ENCODE peak calls at places on chromosome 2, in six cellular contexts. One of them, this sample, is unnamed.

GRCh38 chr2:162073776-162074578 is at the start of gene DPP4:
- DNase-seq in nephron progenitor cell: peak; percentile 71
- DNase-seq in PC-9: no peak
- DNase-seq in endodermal cell: peak; percentile 83
- DNase-seq in A549: peak; percentile 32
- DNase-seq in GM12878: no peak
- DNase-seq in this sample: peak; percentile 31

GRCh38 chr2:190382851-190383250 is 25.3 kb upstream of the MFSD6 start:
- DNase-seq in nephron progenitor cell: no peak
- DNase-seq in endodermal cell: no peak
- DNase-seq in GM12878: peak; percentile 43
- DNase-seq in PC-9: peak; percentile 17
- DNase-seq in A549: peak; percentile 40
- DNase-seq in this sample: no peak

GRCh38 chr2:120526997-120527945 is 181.3 kb downstream of the INHBB start:
- DNase-seq in GM12878: no peak
- DNase-seq in endodermal cell: no peak
- DNase-seq in PC-9: no peak
- DNase-seq in nephron progenitor cell: no peak
- DNase-seq in A549: no peak
- DNase-seq in this sample: no peak

GRCh38 chr2:95526360-95527341 is 42.1 kb upstream of the TRIM43B start:
- DNase-seq in GM12878: peak; percentile 20
- DNase-seq in nephron progenitor cell: no peak
- DNase-seq in PC-9: peak; percentile 81
- DNase-seq in A549: peak; percentile 6
- DNase-seq in endodermal cell: no peak
- DNase-seq in this sample: peak; percentile 68

GRCh38 chr2:15866563-15867193 is 73.7 kb upstream of the MYCN start:
- DNase-seq in GM12878: no peak
- DNase-seq in PC-9: no peak
- DNase-seq in A549: no peak
- DNase-seq in nephron progenitor cell: no peak
- DNase-seq in endodermal cell: no peak
- DNase-seq in this sample: no peak

GRCh38 chr2:160109939-160110673 is 47.7 kb upstream of the PLA2R1 start:
- DNase-seq in GM12878: no peak
- DNase-seq in nephron progenitor cell: peak; percentile 67
- DNase-seq in A549: peak; percentile 35
- DNase-seq in PC-9: peak; percentile 46
- DNase-seq in endodermal cell: peak; percentile 80
- DNase-seq in this sample: peak; percentile 70

GRCh38 chr2:58240595-58240937 is 559 bp downstream of the FANCL start:
- DNase-seq in GM12878: no peak
- DNase-seq in A549: peak; percentile 11
- DNase-seq in nephron progenitor cell: no peak
- DNase-seq in endodermal cell: no peak
- DNase-seq in PC-9: no peak
- DNase-seq in this sample: no peak

GRCh38 chr2:215441560-215442391 is 5.9 kb upstream of the FN1 start:
- DNase-seq in A549: no peak
- DNase-seq in nephron progenitor cell: no peak
- DNase-seq in PC-9: no peak
- DNase-seq in endodermal cell: no peak
- DNase-seq in GM12878: no peak
- DNase-seq in this sample: no peak

GRCh38 chr2:88345842-88346241 is 106.7 kb downstream of the FOXI3 start:
- DNase-seq in A549: no peak
- DNase-seq in GM12878: no peak
- DNase-seq in nephron progenitor cell: no peak
- DNase-seq in endodermal cell: no peak
- DNase-seq in PC-9: no peak
- DNase-seq in this sample: no peak

GRCh38 chr2:3479430-3480320 is 39.7 kb downstream of the ADI1 start:
- DNase-seq in GM12878: no peak
- DNase-seq in A549: no peak
- DNase-seq in nephron progenitor cell: no peak
- DNase-seq in PC-9: no peak
- DNase-seq in endodermal cell: no peak
- DNase-seq in this sample: no peak

GRCh38 chr2:169933124-169933711 is 106.0 kb downstream of the UBR3 start:
- DNase-seq in nephron progenitor cell: no peak
- DNase-seq in PC-9: no peak
- DNase-seq in endodermal cell: no peak
- DNase-seq in A549: peak; percentile 22
- DNase-seq in GM12878: no peak
- DNase-seq in this sample: no peak

GRCh38 chr2:29821591-29821990 is 99.8 kb downstream of the ALK start:
- DNase-seq in PC-9: no peak
- DNase-seq in GM12878: no peak
- DNase-seq in A549: no peak
- DNase-seq in nephron progenitor cell: no peak
- DNase-seq in endodermal cell: no peak
- DNase-seq in this sample: no peak

GRCh38 chr2:236951830-236952475 is 133.7 kb upstream of the COPS8 start:
- DNase-seq in endodermal cell: peak; percentile 23
- DNase-seq in A549: no peak
- DNase-seq in nephron progenitor cell: no peak
- DNase-seq in PC-9: no peak
- DNase-seq in GM12878: no peak
- DNase-seq in this sample: no peak

GRCh38 chr2:137117385-137117784 is 352.0 kb downstream of the THSD7B start:
- DNase-seq in nephron progenitor cell: no peak
- DNase-seq in A549: no peak
- DNase-seq in GM12878: no peak
- DNase-seq in PC-9: no peak
- DNase-seq in endodermal cell: no peak
- DNase-seq in this sample: no peak

GRCh38 chr2:11701831-11702301 is 31.9 kb upstream of the NTSR2 start:
- DNase-seq in PC-9: no peak
- DNase-seq in endodermal cell: no peak
- DNase-seq in GM12878: peak; percentile 13
- DNase-seq in A549: no peak
- DNase-seq in nephron progenitor cell: no peak
- DNase-seq in this sample: no peak

GRCh38 chr2:9538000-9538507 is 17.6 kb downstream of the ADAM17 start:
- DNase-seq in endodermal cell: no peak
- DNase-seq in PC-9: no peak
- DNase-seq in GM12878: no peak
- DNase-seq in A549: peak; percentile 47
- DNase-seq in nephron progenitor cell: no peak
- DNase-seq in this sample: no peak

GRCh38 chr2:220277445-220277960 is 650.1 kb downstream of the SLC4A3 start:
- DNase-seq in A549: peak; percentile 71
- DNase-seq in PC-9: peak; percentile 21
- DNase-seq in nephron progenitor cell: no peak
- DNase-seq in endodermal cell: no peak
- DNase-seq in GM12878: no peak
- DNase-seq in this sample: no peak

GRCh38 chr2:187580462-187581124 is 26.4 kb upstream of the TFPI start:
- DNase-seq in endodermal cell: no peak
- DNase-seq in nephron progenitor cell: no peak
- DNase-seq in A549: peak; percentile 7
- DNase-seq in GM12878: no peak
- DNase-seq in PC-9: no peak
- DNase-seq in this sample: no peak

GRCh38 chr2:19746137-19746585 is 155.6 kb downstream of the TTC32 start:
- DNase-seq in nephron progenitor cell: no peak
- DNase-seq in A549: no peak
- DNase-seq in endodermal cell: no peak
- DNase-seq in PC-9: no peak
- DNase-seq in GM12878: no peak
- DNase-seq in this sample: no peak

GRCh38 chr2:63613391-63613901 is 24.7 kb downstream of the MDH1 start:
- DNase-seq in endodermal cell: peak; percentile 53
- DNase-seq in nephron progenitor cell: no peak
- DNase-seq in GM12878: no peak
- DNase-seq in A549: no peak
- DNase-seq in PC-9: no peak
- DNase-seq in this sample: no peak

GRCh38 chr2:161839931-161840330 is 215.7 kb downstream of the SLC4A10 start:
- DNase-seq in PC-9: no peak
- DNase-seq in A549: no peak
- DNase-seq in nephron progenitor cell: no peak
- DNase-seq in endodermal cell: no peak
- DNase-seq in GM12878: no peak
- DNase-seq in this sample: no peak

GRCh38 chr2:240149943-240150784 is 9.7 kb upstream of the OTOS start:
- DNase-seq in PC-9: peak; percentile 72
- DNase-seq in endodermal cell: peak; percentile 92
- DNase-seq in GM12878: no peak
- DNase-seq in nephron progenitor cell: peak; percentile 73
- DNase-seq in A549: peak; percentile 71
- DNase-seq in this sample: peak; percentile 69

GRCh38 chr2:85933753-85934594 is 45.2 kb upstream of the ST3GAL5 start:
- DNase-seq in PC-9: peak; percentile 27
- DNase-seq in nephron progenitor cell: no peak
- DNase-seq in GM12878: no peak
- DNase-seq in endodermal cell: no peak
- DNase-seq in A549: no peak
- DNase-seq in this sample: no peak

GRCh38 chr2:168278424-168278888 is 31.1 kb upstream of the STK39 start:
- DNase-seq in A549: no peak
- DNase-seq in endodermal cell: peak; percentile 63
- DNase-seq in PC-9: no peak
- DNase-seq in GM12878: no peak
- DNase-seq in nephron progenitor cell: no peak
- DNase-seq in this sample: no peak

DNA sequence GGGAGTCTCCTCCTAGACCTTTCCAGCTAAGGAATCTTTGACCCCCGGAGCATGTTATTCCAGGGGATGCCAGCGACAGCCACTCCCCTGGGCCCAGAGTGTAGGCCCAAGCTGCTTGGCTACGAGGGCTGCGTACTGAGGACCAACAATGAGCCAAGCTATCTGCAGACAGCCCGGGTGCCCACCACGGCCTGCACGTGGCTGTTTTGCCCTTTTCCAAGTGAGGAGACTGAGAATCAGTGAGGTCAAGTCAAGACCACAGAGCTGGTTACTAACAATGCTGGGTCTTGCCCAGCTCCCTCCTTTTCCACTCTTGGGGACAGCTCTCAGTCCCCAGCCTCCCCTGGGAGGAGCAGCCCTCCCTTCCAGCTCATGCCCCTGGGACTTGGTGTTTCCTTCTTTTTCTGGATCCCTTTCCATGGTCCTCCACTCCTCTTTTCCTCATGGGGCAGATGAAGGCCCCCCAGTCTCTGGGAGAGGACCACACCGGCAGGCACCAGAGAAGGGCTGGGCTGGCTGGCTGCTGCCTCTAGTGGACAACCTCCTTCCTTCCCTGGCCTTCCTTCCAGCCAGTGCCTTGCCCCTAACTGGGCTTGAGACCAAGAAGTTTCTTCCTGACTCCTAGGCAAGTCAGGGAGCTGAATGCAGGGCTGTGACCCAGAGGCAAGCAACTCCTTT is 550 bp upstream of the MALL start:
- DNase-seq in endodermal cell: peak; percentile 85
- DNase-seq in A549: peak; percentile 73
- DNase-seq in PC-9: peak; percentile 40
- DNase-seq in GM12878: no peak
- DNase-seq in nephron progenitor cell: peak; percentile 33
- DNase-seq in this sample: peak; percentile 40
- TF ChIP-seq CTCF in endodermal cell: peak; percentile 78
- TF ChIP-seq CTCF in A549: peak; percentile 65
- TF ChIP-seq CTCF in PC-9: peak; percentile 67
- TF ChIP-seq CTCF in GM12878: peak; percentile 3
- TF ChIP-seq CTCF in nephron progenitor cell: peak; percentile 43
- TF ChIP-seq CTCF in this sample: no peak

DNA sequence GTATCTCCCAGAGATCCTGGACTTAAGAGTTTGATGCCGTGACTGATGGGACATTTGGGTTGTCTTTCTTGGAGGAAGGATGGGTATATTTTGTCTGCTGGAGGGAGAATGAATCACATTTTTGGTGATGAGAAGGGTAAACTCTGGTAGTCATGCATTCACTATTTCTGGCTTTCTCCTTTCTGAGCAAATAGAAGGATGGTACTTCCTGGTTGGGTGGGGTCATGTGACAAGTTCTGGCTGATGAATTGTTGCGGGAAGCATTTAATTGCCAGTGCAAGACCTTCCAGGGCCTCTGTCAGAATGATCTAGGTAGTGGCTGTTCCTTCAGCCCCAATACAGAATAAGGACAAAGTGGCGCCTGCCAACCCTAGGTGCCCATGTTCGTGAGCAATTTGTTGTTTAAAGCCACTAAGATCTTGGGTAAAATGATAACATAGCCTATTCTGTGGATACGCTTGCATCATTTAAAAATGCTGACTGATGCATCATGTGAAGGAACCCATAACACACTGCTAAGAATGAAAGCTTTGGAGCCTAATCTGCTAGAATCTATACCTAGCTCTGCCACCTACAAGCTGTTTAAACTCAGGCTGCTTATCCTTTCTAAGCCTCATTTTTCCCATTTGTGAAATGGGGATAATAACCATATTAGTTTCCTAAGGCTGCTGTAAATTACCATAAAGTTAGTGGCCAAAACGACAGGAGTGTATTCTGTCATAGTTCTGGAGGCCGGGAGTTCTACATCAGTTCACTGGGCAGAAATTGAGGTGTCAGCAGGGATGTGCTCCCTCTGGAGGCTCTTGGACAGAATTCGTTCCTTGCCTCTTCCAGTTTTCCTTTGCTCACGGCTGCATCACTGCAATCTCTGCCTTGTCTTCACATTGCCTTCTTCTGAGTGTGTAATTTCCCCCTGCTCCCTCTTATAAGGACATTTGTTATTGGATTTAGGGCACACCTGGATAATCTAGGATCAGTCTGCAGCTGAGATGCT is 281.3 kb downstream of the AGPS start:
- DNase-seq in PC-9: no peak
- DNase-seq in GM12878: no peak
- DNase-seq in nephron progenitor cell: no peak
- DNase-seq in endodermal cell: no peak
- DNase-seq in A549: no peak
- DNase-seq in this sample: no peak
- TF ChIP-seq CTCF in PC-9: peak; percentile 43
- TF ChIP-seq CTCF in GM12878: no peak
- TF ChIP-seq CTCF in nephron progenitor cell: no peak
- TF ChIP-seq CTCF in endodermal cell: peak; percentile 59
- TF ChIP-seq CTCF in A549: no peak
- TF ChIP-seq CTCF in this sample: no peak

GRCh38 chr2:128809256-128809636 is 490.6 kb upstream of the HS6ST1 start:
- DNase-seq in nephron progenitor cell: no peak
- DNase-seq in endodermal cell: no peak
- DNase-seq in PC-9: no peak
- DNase-seq in A549: no peak
- DNase-seq in GM12878: no peak
- DNase-seq in this sample: no peak
- TF ChIP-seq CTCF in nephron progenitor cell: no peak
- TF ChIP-seq CTCF in endodermal cell: no peak
- TF ChIP-seq CTCF in PC-9: no peak
- TF ChIP-seq CTCF in A549: no peak
- TF ChIP-seq CTCF in GM12878: no peak
- TF ChIP-seq CTCF in this sample: no peak

GRCh38 chr2:128494640-128495321 is 176.1 kb upstream of the HS6ST1 start:
- DNase-seq in GM12878: no peak
- DNase-seq in endodermal cell: peak; percentile 33
- DNase-seq in nephron progenitor cell: no peak
- DNase-seq in A549: no peak
- DNase-seq in PC-9: no peak
- DNase-seq in this sample: no peak
- TF ChIP-seq CTCF in GM12878: no peak
- TF ChIP-seq CTCF in endodermal cell: no peak
- TF ChIP-seq CTCF in nephron progenitor cell: no peak
- TF ChIP-seq CTCF in A549: no peak
- TF ChIP-seq CTCF in PC-9: no peak
- TF ChIP-seq CTCF in this sample: no peak